ENCODE peak calls at places on chromosomes 7 and 10, in five cellular contexts. P is nucleus accumbens; M is activated naive CD4-positive, alpha-beta T cell treated with anti-CD3 and anti-CD28 coated beads, Interleukin-2, amount 10 ng/mL, durations not matched to agents 7 days and 5 days; E is MCF 10A; N is GM23338. B is an unnamed sample.

GRCh38 chr7:55075464-55075971 is 56.7 kb downstream of the EGFR start:
- DNase-seq in E (no peak), P (no peak), N (no peak), M (no peak), B (no peak)

GRCh38 chr7:55307123-55307916 is 57.8 kb upstream of the LANCL2 start:
- DNase-seq in N (peak; percentile 51), P (no peak), E (peak; percentile 28), M (no peak), B (no peak)

GRCh38 chr7:81687062-81687461 is 82.8 kb downstream of the HGF start:
- DNase-seq in P (no peak), N (no peak), E (no peak), M (no peak), B (no peak)

GRCh38 chr7:122123746-122124145 is 20.3 kb downstream of the AASS start:
- DNase-seq in N (no peak), M (no peak), P (no peak), E (no peak), B (no peak)

GRCh38 chr7:3092468-3092867 is 48.8 kb upstream of the CARD11 start:
- DNase-seq in P (no peak), N (no peak), E (no peak), M (peak; percentile 86), B (peak; percentile 45)

GRCh38 chr7:12890586-12890985 is 203.2 kb downstream of the ARL4A start:
- DNase-seq in P (no peak), M (no peak), E (no peak), N (no peak), B (no peak)

GRCh38 chr7:119935418-119936025 is 337.5 kb upstream of the KCND2 start:
- DNase-seq in M (no peak), E (peak; percentile 46), P (no peak), N (peak; percentile 66), B (no peak)

GRCh38 chr7:1290262-1291039 is 57.8 kb downstream of the UNCX start:
- DNase-seq in M (peak; percentile 44), P (no peak), E (no peak), N (peak; percentile 34), B (peak; percentile 30)

GRCh38 chr7:26723140-26723539 is 141.2 kb downstream of the SKAP2 start:
- DNase-seq in N (peak; percentile 80), E (no peak), M (no peak), P (no peak), B (no peak)

GRCh38 chr10:79547973-79548372 is 12.2 kb downstream of the SFTPA2 start:
- DNase-seq in M (peak; percentile 39), E (no peak), P (no peak), N (no peak), B (no peak)

B was measured in DND-41.